ENCODE peak calls at places on chromosomes 2 and 18, in eight cellular contexts. One of them, this sample, is unnamed.

GRCh38 chr2:69053416-69053965 is 40.5 kb downstream of the ANTXR1 start:
- DNase-seq in HTR-8/SVneo: no peak
- DNase-seq in activated CD4-positive, alpha-beta T cell treated with anti-CD3 and anti-CD28 coated beads, Interleukin-2, amount 10 ng/mL, durations not matched to agents 7 days and 5 days: no peak
- DNase-seq in right atrium auricular region: no peak
- DNase-seq in T-helper 2 cell: no peak
- DNase-seq in GM10248: no peak
- DNase-seq in NB4: no peak
- DNase-seq in hepatocyte: no peak
- DNase-seq in this sample: no peak

GRCh38 chr2:68907923-68908253 is 36.7 kb upstream of the BMP10 start:
- DNase-seq in HTR-8/SVneo: no peak
- DNase-seq in T-helper 2 cell: no peak
- DNase-seq in right atrium auricular region: no peak
- DNase-seq in GM10248: no peak
- DNase-seq in hepatocyte: no peak
- DNase-seq in NB4: no peak
- DNase-seq in activated CD4-positive, alpha-beta T cell treated with anti-CD3 and anti-CD28 coated beads, Interleukin-2, amount 10 ng/mL, durations not matched to agents 7 days and 5 days: no peak
- DNase-seq in this sample: no peak

GRCh38 chr2:197096649-197097048 is 170.1 kb upstream of the PGAP1 start:
- DNase-seq in GM10248: no peak
- DNase-seq in right atrium auricular region: no peak
- DNase-seq in T-helper 2 cell: no peak
- DNase-seq in hepatocyte: no peak
- DNase-seq in activated CD4-positive, alpha-beta T cell treated with anti-CD3 and anti-CD28 coated beads, Interleukin-2, amount 10 ng/mL, durations not matched to agents 7 days and 5 days: no peak
- DNase-seq in HTR-8/SVneo: no peak
- DNase-seq in NB4: no peak
- DNase-seq in this sample: no peak

GRCh38 chr2:126769118-126769517 is 113.2 kb downstream of the GYPC start:
- DNase-seq in right atrium auricular region: no peak
- DNase-seq in GM10248: no peak
- DNase-seq in hepatocyte: no peak
- DNase-seq in activated CD4-positive, alpha-beta T cell treated with anti-CD3 and anti-CD28 coated beads, Interleukin-2, amount 10 ng/mL, durations not matched to agents 7 days and 5 days: no peak
- DNase-seq in T-helper 2 cell: no peak
- DNase-seq in NB4: peak; percentile 41
- DNase-seq in HTR-8/SVneo: no peak
- DNase-seq in this sample: no peak

GRCh38 chr18:47113796-47114540 is 36.3 kb downstream of the HDHD2 start:
- DNase-seq in GM10248: no peak
- DNase-seq in HTR-8/SVneo: no peak
- DNase-seq in right atrium auricular region: no peak
- DNase-seq in T-helper 2 cell: no peak
- DNase-seq in NB4: no peak
- DNase-seq in hepatocyte: no peak
- DNase-seq in activated CD4-positive, alpha-beta T cell treated with anti-CD3 and anti-CD28 coated beads, Interleukin-2, amount 10 ng/mL, durations not matched to agents 7 days and 5 days: no peak
- DNase-seq in this sample: no peak

GRCh38 chr2:203960791-203961190 is 24.2 kb downstream of the ICOS start:
- DNase-seq in hepatocyte: no peak
- DNase-seq in T-helper 2 cell: no peak
- DNase-seq in right atrium auricular region: no peak
- DNase-seq in NB4: no peak
- DNase-seq in activated CD4-positive, alpha-beta T cell treated with anti-CD3 and anti-CD28 coated beads, Interleukin-2, amount 10 ng/mL, durations not matched to agents 7 days and 5 days: no peak
- DNase-seq in GM10248: no peak
- DNase-seq in HTR-8/SVneo: no peak
- DNase-seq in this sample: no peak

GRCh38 chr2:213150315-213150951 is 979 bp downstream of the IKZF2 start:
- DNase-seq in hepatocyte: peak; percentile 43
- DNase-seq in right atrium auricular region: no peak
- DNase-seq in T-helper 2 cell: no peak
- DNase-seq in GM10248: no peak
- DNase-seq in NB4: peak; percentile 17
- DNase-seq in HTR-8/SVneo: no peak
- DNase-seq in activated CD4-positive, alpha-beta T cell treated with anti-CD3 and anti-CD28 coated beads, Interleukin-2, amount 10 ng/mL, durations not matched to agents 7 days and 5 days: no peak
- DNase-seq in this sample: no peak

GRCh38 chr2:70525032-70525431 is 28.6 kb downstream of the TGFA start:
- DNase-seq in hepatocyte: no peak
- DNase-seq in NB4: no peak
- DNase-seq in T-helper 2 cell: no peak
- DNase-seq in activated CD4-positive, alpha-beta T cell treated with anti-CD3 and anti-CD28 coated beads, Interleukin-2, amount 10 ng/mL, durations not matched to agents 7 days and 5 days: no peak
- DNase-seq in HTR-8/SVneo: no peak
- DNase-seq in GM10248: no peak
- DNase-seq in right atrium auricular region: no peak
- DNase-seq in this sample: no peak

GRCh38 chr18:29218101-29218500 is 1041.2 kb upstream of the CDH2 start:
- DNase-seq in right atrium auricular region: no peak
- DNase-seq in hepatocyte: no peak
- DNase-seq in HTR-8/SVneo: no peak
- DNase-seq in GM10248: no peak
- DNase-seq in T-helper 2 cell: no peak
- DNase-seq in activated CD4-positive, alpha-beta T cell treated with anti-CD3 and anti-CD28 coated beads, Interleukin-2, amount 10 ng/mL, durations not matched to agents 7 days and 5 days: no peak
- DNase-seq in NB4: no peak
- DNase-seq in this sample: no peak

GRCh38 chr2:106572541-106573148 is 85.5 kb downstream of the CD8B2 start:
- DNase-seq in right atrium auricular region: no peak
- DNase-seq in hepatocyte: peak; percentile 49
- DNase-seq in T-helper 2 cell: no peak
- DNase-seq in activated CD4-positive, alpha-beta T cell treated with anti-CD3 and anti-CD28 coated beads, Interleukin-2, amount 10 ng/mL, durations not matched to agents 7 days and 5 days: no peak
- DNase-seq in HTR-8/SVneo: no peak
- DNase-seq in NB4: peak; percentile 49
- DNase-seq in GM10248: no peak
- DNase-seq in this sample: no peak

GRCh38 chr18:22728481-22729105 is 204.5 kb upstream of the RBBP8 start:
- DNase-seq in HTR-8/SVneo: no peak
- DNase-seq in hepatocyte: no peak
- DNase-seq in GM10248: no peak
- DNase-seq in activated CD4-positive, alpha-beta T cell treated with anti-CD3 and anti-CD28 coated beads, Interleukin-2, amount 10 ng/mL, durations not matched to agents 7 days and 5 days: no peak
- DNase-seq in right atrium auricular region: no peak
- DNase-seq in T-helper 2 cell: no peak
- DNase-seq in NB4: no peak
- DNase-seq in this sample: no peak

GRCh38 chr2:3738454-3738853 is 35.1 kb downstream of the DCDC2C start:
- DNase-seq in hepatocyte: peak; percentile 59
- DNase-seq in NB4: peak; percentile 56
- DNase-seq in right atrium auricular region: no peak
- DNase-seq in HTR-8/SVneo: peak; percentile 17
- DNase-seq in T-helper 2 cell: no peak
- DNase-seq in activated CD4-positive, alpha-beta T cell treated with anti-CD3 and anti-CD28 coated beads, Interleukin-2, amount 10 ng/mL, durations not matched to agents 7 days and 5 days: peak; percentile 13
- DNase-seq in GM10248: no peak
- DNase-seq in this sample: no peak

GRCh38 chr2:231298091-231298490 is 97.4 kb upstream of the B3GNT7 start:
- DNase-seq in NB4: no peak
- DNase-seq in HTR-8/SVneo: no peak
- DNase-seq in hepatocyte: no peak
- DNase-seq in activated CD4-positive, alpha-beta T cell treated with anti-CD3 and anti-CD28 coated beads, Interleukin-2, amount 10 ng/mL, durations not matched to agents 7 days and 5 days: no peak
- DNase-seq in right atrium auricular region: no peak
- DNase-seq in T-helper 2 cell: no peak
- DNase-seq in GM10248: no peak
- DNase-seq in this sample: no peak

GRCh38 chr2:230794472-230794871 is 70.3 kb upstream of the ITM2C start:
- DNase-seq in activated CD4-positive, alpha-beta T cell treated with anti-CD3 and anti-CD28 coated beads, Interleukin-2, amount 10 ng/mL, durations not matched to agents 7 days and 5 days: peak; percentile 28
- DNase-seq in hepatocyte: peak; percentile 38
- DNase-seq in GM10248: no peak
- DNase-seq in right atrium auricular region: no peak
- DNase-seq in HTR-8/SVneo: no peak
- DNase-seq in NB4: peak; percentile 53
- DNase-seq in T-helper 2 cell: no peak
- DNase-seq in this sample: no peak

GRCh38 chr2:73238149-73238548 is 4.0 kb downstream of the CCT7 start:
- DNase-seq in T-helper 2 cell: no peak
- DNase-seq in GM10248: no peak
- DNase-seq in right atrium auricular region: no peak
- DNase-seq in NB4: no peak
- DNase-seq in HTR-8/SVneo: no peak
- DNase-seq in activated CD4-positive, alpha-beta T cell treated with anti-CD3 and anti-CD28 coated beads, Interleukin-2, amount 10 ng/mL, durations not matched to agents 7 days and 5 days: no peak
- DNase-seq in hepatocyte: no peak
- DNase-seq in this sample: no peak

GRCh38 chr2:54524236-54524991 is 68.3 kb downstream of the SPTBN1 start:
- DNase-seq in HTR-8/SVneo: peak; percentile 76
- DNase-seq in activated CD4-positive, alpha-beta T cell treated with anti-CD3 and anti-CD28 coated beads, Interleukin-2, amount 10 ng/mL, durations not matched to agents 7 days and 5 days: peak; percentile 7
- DNase-seq in GM10248: peak; percentile 55
- DNase-seq in hepatocyte: peak; percentile 57
- DNase-seq in NB4: peak; percentile 28
- DNase-seq in right atrium auricular region: no peak
- DNase-seq in T-helper 2 cell: no peak
- DNase-seq in this sample: no peak

GRCh38 chr2:188243381-188243780 is 48.3 kb upstream of the GULP1 start:
- DNase-seq in GM10248: no peak
- DNase-seq in right atrium auricular region: no peak
- DNase-seq in hepatocyte: no peak
- DNase-seq in NB4: no peak
- DNase-seq in HTR-8/SVneo: no peak
- DNase-seq in activated CD4-positive, alpha-beta T cell treated with anti-CD3 and anti-CD28 coated beads, Interleukin-2, amount 10 ng/mL, durations not matched to agents 7 days and 5 days: no peak
- DNase-seq in T-helper 2 cell: no peak
- DNase-seq in this sample: no peak

GRCh38 chr2:15874311-15874710 is 66.0 kb upstream of the MYCN start:
- DNase-seq in hepatocyte: no peak
- DNase-seq in NB4: no peak
- DNase-seq in activated CD4-positive, alpha-beta T cell treated with anti-CD3 and anti-CD28 coated beads, Interleukin-2, amount 10 ng/mL, durations not matched to agents 7 days and 5 days: no peak
- DNase-seq in HTR-8/SVneo: no peak
- DNase-seq in T-helper 2 cell: no peak
- DNase-seq in GM10248: no peak
- DNase-seq in right atrium auricular region: no peak
- DNase-seq in this sample: no peak

GRCh38 chr2:170354409-170354808 is 176.5 kb downstream of the MYO3B start:
- DNase-seq in right atrium auricular region: no peak
- DNase-seq in hepatocyte: no peak
- DNase-seq in activated CD4-positive, alpha-beta T cell treated with anti-CD3 and anti-CD28 coated beads, Interleukin-2, amount 10 ng/mL, durations not matched to agents 7 days and 5 days: no peak
- DNase-seq in T-helper 2 cell: no peak
- DNase-seq in HTR-8/SVneo: no peak
- DNase-seq in NB4: no peak
- DNase-seq in GM10248: no peak
- DNase-seq in this sample: no peak